ENCODE peak calls at places on chromosome 22, in six cellular contexts. One of them, this sample, is unnamed. For H3K9me3 and H3K4me1, the result is how much of the 10 kb centered on the place peaks cover.

GRCh38 chr22:39090426-39091064 is 6.5 kb upstream of the APOBEC3H start:
- DNase-seq in lower lobe of right lung: peak
- DNase-seq in cardiac muscle cell: no peak
- DNase-seq in suprapubic skin: no peak
- DNase-seq in pancreas: no peak
- DNase-seq in H9: no peak
- DNase-seq in this sample: peak

GRCh38 chr22:41603873-41604332 is 14.3 kb upstream of the PMM1 start:
- DNase-seq in lower lobe of right lung: no peak
- DNase-seq in cardiac muscle cell: no peak
- DNase-seq in suprapubic skin: no peak
- DNase-seq in pancreas: no peak
- DNase-seq in H9: no peak
- DNase-seq in this sample: peak

GRCh38 chr22:31363885-31364284 is 17.7 kb upstream of the PATZ1 start:
- DNase-seq in lower lobe of right lung: no peak
- DNase-seq in cardiac muscle cell: no peak
- DNase-seq in suprapubic skin: no peak
- DNase-seq in pancreas: no peak
- DNase-seq in H9: no peak
- DNase-seq in this sample: no peak

GRCh38 chr22:27686534-27686933 is 115.0 kb downstream of the MN1 start:
- DNase-seq in lower lobe of right lung: no peak
- DNase-seq in cardiac muscle cell: peak
- DNase-seq in suprapubic skin: no peak
- DNase-seq in pancreas: peak
- DNase-seq in H9: no peak
- DNase-seq in this sample: no peak

GRCh38 chr22:31695423-31695822 is 33.4 kb upstream of the PISD start:
- DNase-seq in lower lobe of right lung: no peak
- DNase-seq in cardiac muscle cell: peak
- DNase-seq in suprapubic skin: no peak
- DNase-seq in pancreas: no peak
- DNase-seq in H9: no peak
- DNase-seq in this sample: no peak

GRCh38 chr22:42275970-42276369 is 5.5 kb upstream of the TCF20 start:
- DNase-seq in lower lobe of right lung: no peak
- DNase-seq in cardiac muscle cell: no peak
- DNase-seq in suprapubic skin: no peak
- DNase-seq in pancreas: no peak
- DNase-seq in H9: no peak
- DNase-seq in this sample: no peak

GRCh38 chr22:30266445-30267381 is at the start of gene OSM:
- DNase-seq in lower lobe of right lung: peak
- DNase-seq in cardiac muscle cell: no peak
- DNase-seq in suprapubic skin: peak
- DNase-seq in pancreas: no peak
- DNase-seq in H9: no peak
- DNase-seq in this sample: peak

GRCh38 chr22:42621505-42622002 is 6.9 kb upstream of the POLDIP3 start:
- DNase-seq in lower lobe of right lung: peak
- DNase-seq in cardiac muscle cell: peak
- DNase-seq in suprapubic skin: peak
- DNase-seq in pancreas: peak
- DNase-seq in H9: peak
- DNase-seq in this sample: peak

GRCh38 chr22:20569059-20570058 is 61.9 kb downstream of the MED15 start:
- DNase-seq in lower lobe of right lung: peak
- DNase-seq in cardiac muscle cell: peak
- DNase-seq in suprapubic skin: no peak
- DNase-seq in pancreas: no peak
- DNase-seq in H9: no peak
- DNase-seq in this sample: peak

GRCh38 chr22:41197808-41198585 is 7.1 kb upstream of the L3MBTL2 start:
- DNase-seq in lower lobe of right lung: peak
- DNase-seq in cardiac muscle cell: no peak
- DNase-seq in suprapubic skin: no peak
- DNase-seq in pancreas: peak
- DNase-seq in H9: no peak
- DNase-seq in this sample: peak

GRCh38 chr22:39938509-39938908 is 21.7 kb upstream of the TMA7B start:
- DNase-seq in lower lobe of right lung: no peak
- DNase-seq in cardiac muscle cell: no peak
- DNase-seq in suprapubic skin: no peak
- DNase-seq in pancreas: no peak
- DNase-seq in H9: no peak
- DNase-seq in this sample: no peak

GRCh38 chr22:23789121-23789520 is 2.4 kb downstream of the SMARCB1 start:
- DNase-seq in lower lobe of right lung: no peak
- DNase-seq in cardiac muscle cell: no peak
- DNase-seq in suprapubic skin: no peak
- DNase-seq in pancreas: no peak
- DNase-seq in H9: peak
- DNase-seq in this sample: no peak

GRCh38 chr22:40029189-40029890 is 34.6 kb downstream of the FAM83F start:
- DNase-seq in lower lobe of right lung: no peak
- DNase-seq in cardiac muscle cell: no peak
- DNase-seq in suprapubic skin: no peak
- DNase-seq in pancreas: no peak
- DNase-seq in H9: no peak
- DNase-seq in this sample: no peak

GRCh38 chr22:32590556-32590955 is 115.9 kb downstream of the FBXO7 start:
- DNase-seq in lower lobe of right lung: no peak
- DNase-seq in cardiac muscle cell: peak
- DNase-seq in suprapubic skin: no peak
- DNase-seq in pancreas: no peak
- DNase-seq in H9: no peak
- DNase-seq in this sample: no peak

GRCh38 chr22:36900225-36900624 is 13.2 kb upstream of the CSF2RB start:
- DNase-seq in lower lobe of right lung: no peak
- DNase-seq in cardiac muscle cell: no peak
- DNase-seq in suprapubic skin: no peak
- DNase-seq in pancreas: no peak
- DNase-seq in H9: no peak
- DNase-seq in this sample: no peak

GRCh38 chr22:24240381-24240780 is 4.5 kb downstream of the GGT5 start:
- DNase-seq in lower lobe of right lung: no peak
- DNase-seq in cardiac muscle cell: peak
- DNase-seq in suprapubic skin: no peak
- DNase-seq in pancreas: no peak
- DNase-seq in H9: no peak
- DNase-seq in this sample: no peak

GRCh38 chr22:29782061-29782845 is 15.1 kb downstream of the UQCR10 start:
- DNase-seq in lower lobe of right lung: peak
- DNase-seq in cardiac muscle cell: peak
- DNase-seq in suprapubic skin: no peak
- DNase-seq in pancreas: peak
- DNase-seq in H9: no peak
- DNase-seq in this sample: no peak

GRCh38 chr22:42792909-42793847 is 63.9 kb downstream of the ARFGAP3 start:
- DNase-seq in lower lobe of right lung: no peak
- DNase-seq in cardiac muscle cell: no peak
- DNase-seq in suprapubic skin: no peak
- DNase-seq in pancreas: peak
- DNase-seq in H9: no peak
- DNase-seq in this sample: no peak

GRCh38 chr22:40429481-40429880 is 59.1 kb downstream of the SGSM3 start:
- DNase-seq in lower lobe of right lung: no peak
- DNase-seq in cardiac muscle cell: no peak
- DNase-seq in suprapubic skin: no peak
- DNase-seq in pancreas: no peak
- DNase-seq in H9: no peak
- DNase-seq in this sample: no peak

GRCh38 chr22:29080061-29080975 is 7.5 kb downstream of the KREMEN1 start:
- DNase-seq in lower lobe of right lung: no peak
- DNase-seq in cardiac muscle cell: peak
- DNase-seq in suprapubic skin: no peak
- DNase-seq in pancreas: no peak
- DNase-seq in H9: no peak
- DNase-seq in this sample: no peak

GRCh38 chr22:24140357-24140756 is 40.9 kb upstream of the SUSD2 start:
- DNase-seq in lower lobe of right lung: peak
- DNase-seq in cardiac muscle cell: no peak
- DNase-seq in suprapubic skin: no peak
- DNase-seq in pancreas: no peak
- DNase-seq in H9: no peak
- DNase-seq in this sample: no peak

GRCh38 chr22:49380828-49381114 is 446.9 kb downstream of the BRD1 start:
- DNase-seq in lower lobe of right lung: no peak
- DNase-seq in cardiac muscle cell: no peak
- DNase-seq in suprapubic skin: peak
- DNase-seq in pancreas: no peak
- DNase-seq in H9: no peak
- DNase-seq in this sample: no peak
- H3K9me3 ChIP-seq in lower lobe of right lung: under half
- H3K9me3 ChIP-seq in cardiac muscle cell: under half
- H3K9me3 ChIP-seq in suprapubic skin: under half
- H3K9me3 ChIP-seq in pancreas: under half
- H3K9me3 ChIP-seq in H9: under half
- H3K9me3 ChIP-seq in this sample: under half

DNA sequence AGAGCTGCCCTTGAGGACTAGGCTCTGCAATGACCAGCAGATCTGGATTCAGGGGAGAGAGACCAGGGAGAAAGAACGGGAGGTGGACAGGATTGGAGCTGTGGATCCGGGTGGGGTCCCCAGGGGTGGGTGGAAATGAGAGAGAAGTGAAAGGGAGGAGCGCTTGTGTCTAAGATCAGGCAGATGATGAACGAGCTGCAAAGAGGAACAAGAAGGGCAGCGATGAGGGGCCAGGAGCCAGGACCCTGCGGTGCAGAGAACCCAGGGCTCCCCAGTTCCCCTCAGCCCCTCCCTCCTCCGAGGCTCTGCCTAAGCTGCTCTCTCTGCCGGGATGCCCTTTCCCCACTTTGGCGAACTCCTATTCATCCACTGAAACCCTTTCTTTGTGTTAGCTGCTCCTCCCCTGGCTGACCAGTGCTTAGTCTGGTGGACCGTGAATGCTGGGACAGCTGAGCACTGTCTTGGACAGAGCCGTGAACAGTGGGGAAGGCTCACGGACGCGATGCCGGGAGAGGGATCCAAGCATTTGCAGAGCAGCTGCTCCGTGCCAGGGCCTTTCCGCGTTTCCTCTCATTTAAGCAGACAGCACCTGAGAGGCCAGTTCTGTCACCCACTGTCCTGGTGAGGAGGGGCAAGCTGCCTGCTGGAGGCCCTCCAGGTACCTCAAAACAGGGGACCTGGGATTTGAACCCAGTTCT is 35.9 kb downstream of the SHISAL1 start:
- DNase-seq in lower lobe of right lung: peak
- DNase-seq in cardiac muscle cell: no peak
- DNase-seq in suprapubic skin: no peak
- DNase-seq in pancreas: no peak
- DNase-seq in H9: no peak
- DNase-seq in this sample: no peak
- H3K4me1 ChIP-seq in lower lobe of right lung: under half
- H3K4me1 ChIP-seq in cardiac muscle cell: under half
- H3K4me1 ChIP-seq in suprapubic skin: under half
- H3K4me1 ChIP-seq in pancreas: under half
- H3K4me1 ChIP-seq in H9: under half
- H3K4me1 ChIP-seq in this sample: under half

DNA sequence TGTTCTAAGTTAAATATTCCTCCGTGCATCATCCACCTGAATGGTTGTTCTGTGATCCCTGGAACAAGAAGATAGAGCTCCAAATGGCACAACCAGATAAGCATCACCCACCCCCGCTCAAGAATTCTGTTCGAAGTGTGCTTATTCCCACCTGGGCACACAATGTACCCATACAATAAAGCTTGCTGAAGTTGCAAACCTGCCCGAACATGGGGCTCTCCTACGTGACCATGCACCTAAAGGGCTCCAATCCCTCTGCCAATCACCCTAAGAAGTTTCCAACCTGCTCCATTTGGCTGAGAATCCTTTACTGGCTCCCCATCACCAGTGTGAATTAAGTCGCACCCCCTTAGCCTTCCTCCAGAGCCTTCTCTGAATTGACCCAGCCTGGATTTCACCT is 1157.4 kb downstream of the TBC1D22A start:
- DNase-seq in lower lobe of right lung: no peak
- DNase-seq in cardiac muscle cell: no peak
- DNase-seq in suprapubic skin: no peak
- DNase-seq in pancreas: no peak
- DNase-seq in H9: no peak
- DNase-seq in this sample: no peak
- H3K9me3 ChIP-seq in lower lobe of right lung: under half
- H3K9me3 ChIP-seq in cardiac muscle cell: under half
- H3K9me3 ChIP-seq in suprapubic skin: under half
- H3K9me3 ChIP-seq in pancreas: under half
- H3K9me3 ChIP-seq in H9: under half
- H3K9me3 ChIP-seq in this sample: under half

GRCh38 chr22:16960220-16960883 is 47.7 kb downstream of the GAB4 start:
- DNase-seq in lower lobe of right lung: no peak
- DNase-seq in cardiac muscle cell: no peak
- DNase-seq in suprapubic skin: no peak
- DNase-seq in pancreas: no peak
- DNase-seq in H9: no peak
- DNase-seq in this sample: no peak

GRCh38 chr22:16956290-16956689 is 51.7 kb downstream of the GAB4 start:
- DNase-seq in lower lobe of right lung: no peak
- DNase-seq in cardiac muscle cell: no peak
- DNase-seq in suprapubic skin: no peak
- DNase-seq in pancreas: no peak
- DNase-seq in H9: no peak
- DNase-seq in this sample: no peak

GRCh38 chr22:16959345-16959930 is 48.6 kb downstream of the GAB4 start:
- DNase-seq in lower lobe of right lung: no peak
- DNase-seq in cardiac muscle cell: no peak
- DNase-seq in suprapubic skin: no peak
- DNase-seq in pancreas: no peak
- DNase-seq in H9: no peak
- DNase-seq in this sample: no peak

GRCh38 chr22:16957781-16958180 is 50.2 kb downstream of the GAB4 start:
- DNase-seq in lower lobe of right lung: no peak
- DNase-seq in cardiac muscle cell: no peak
- DNase-seq in suprapubic skin: no peak
- DNase-seq in pancreas: no peak
- DNase-seq in H9: peak
- DNase-seq in this sample: no peak

DNA sequence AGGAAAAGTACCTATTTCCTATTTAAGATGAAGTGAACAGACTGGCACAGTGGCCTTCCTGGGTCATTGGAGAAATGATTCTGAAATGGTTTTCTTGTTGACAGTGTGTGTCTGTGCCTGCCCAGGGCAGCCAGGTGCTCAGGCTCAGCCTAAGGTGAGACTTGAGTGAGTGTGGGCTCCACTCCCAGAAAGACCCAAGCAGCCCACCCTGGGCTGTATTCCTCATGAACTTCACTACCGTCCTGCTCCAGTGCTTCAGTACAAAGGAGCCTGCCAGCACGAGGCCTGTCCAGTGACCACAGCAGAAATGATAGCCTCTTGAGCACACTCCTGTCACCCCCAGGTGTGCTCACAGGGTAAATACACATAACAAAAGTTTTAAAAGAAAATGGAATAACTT is 49.5 kb downstream of the GAB4 start:
- DNase-seq in lower lobe of right lung: no peak
- DNase-seq in cardiac muscle cell: no peak
- DNase-seq in suprapubic skin: no peak
- DNase-seq in pancreas: no peak
- DNase-seq in H9: peak
- DNase-seq in this sample: no peak
- H3K4me1 ChIP-seq in lower lobe of right lung: under half
- H3K4me1 ChIP-seq in cardiac muscle cell: under half
- H3K4me1 ChIP-seq in suprapubic skin: under half
- H3K4me1 ChIP-seq in pancreas: under half
- H3K4me1 ChIP-seq in H9: under half
- H3K4me1 ChIP-seq in this sample: under half

This sample was measured in DND-41.